ENCODE peak calls at places on chromosomes 2 and 18, in ten cellular contexts. One of them, this sample, is unnamed.

GRCh38 chr2:172693037-172693436 is 42.6 kb upstream of the RAPGEF4 start:
- DNase-seq in LNCaP clone FGC: peak
- DNase-seq in EH: peak
- DNase-seq in mesenteric fat pad: no peak
- DNase-seq in ELR: peak
- DNase-seq in CD8-positive, alpha-beta memory T cell: no peak
- DNase-seq in endothelial cell: no peak
- DNase-seq in B cell: no peak
- DNase-seq in activated CD4-positive, alpha-beta T cell treated with anti-CD3 and anti-CD28 coated beads for 24 hours: peak
- DNase-seq in ACHN: peak
- DNase-seq in this sample: no peak

GRCh38 chr2:235227607-235228006 is 266.2 kb upstream of the AGAP1 start:
- DNase-seq in LNCaP clone FGC: no peak
- DNase-seq in B cell: no peak
- DNase-seq in activated CD4-positive, alpha-beta T cell treated with anti-CD3 and anti-CD28 coated beads for 24 hours: no peak
- DNase-seq in EH: no peak
- DNase-seq in endothelial cell: no peak
- DNase-seq in ACHN: no peak
- DNase-seq in mesenteric fat pad: no peak
- DNase-seq in CD8-positive, alpha-beta memory T cell: no peak
- DNase-seq in ELR: no peak
- DNase-seq in this sample: no peak

GRCh38 chr2:176285321-176285720 is 16.1 kb downstream of the MTX2 start:
- DNase-seq in B cell: no peak
- DNase-seq in ELR: peak
- DNase-seq in endothelial cell: no peak
- DNase-seq in LNCaP clone FGC: no peak
- DNase-seq in activated CD4-positive, alpha-beta T cell treated with anti-CD3 and anti-CD28 coated beads for 24 hours: no peak
- DNase-seq in ACHN: peak
- DNase-seq in mesenteric fat pad: no peak
- DNase-seq in CD8-positive, alpha-beta memory T cell: no peak
- DNase-seq in EH: no peak
- DNase-seq in this sample: no peak

GRCh38 chr18:26978812-26979341 is 113.4 kb upstream of the AQP4 start:
- DNase-seq in activated CD4-positive, alpha-beta T cell treated with anti-CD3 and anti-CD28 coated beads for 24 hours: no peak
- DNase-seq in B cell: peak
- DNase-seq in ELR: no peak
- DNase-seq in CD8-positive, alpha-beta memory T cell: no peak
- DNase-seq in mesenteric fat pad: no peak
- DNase-seq in endothelial cell: no peak
- DNase-seq in EH: no peak
- DNase-seq in LNCaP clone FGC: no peak
- DNase-seq in ACHN: no peak
- DNase-seq in this sample: no peak

GRCh38 chr2:43087413-43087812 is 139.0 kb downstream of the ZFP36L2 start:
- DNase-seq in EH: no peak
- DNase-seq in LNCaP clone FGC: no peak
- DNase-seq in ACHN: no peak
- DNase-seq in ELR: no peak
- DNase-seq in mesenteric fat pad: no peak
- DNase-seq in endothelial cell: no peak
- DNase-seq in CD8-positive, alpha-beta memory T cell: no peak
- DNase-seq in activated CD4-positive, alpha-beta T cell treated with anti-CD3 and anti-CD28 coated beads for 24 hours: no peak
- DNase-seq in B cell: no peak
- DNase-seq in this sample: no peak

GRCh38 chr2:207219716-207220414 is 54.1 kb upstream of the KLF7 start:
- DNase-seq in EH: peak
- DNase-seq in activated CD4-positive, alpha-beta T cell treated with anti-CD3 and anti-CD28 coated beads for 24 hours: no peak
- DNase-seq in B cell: no peak
- DNase-seq in mesenteric fat pad: no peak
- DNase-seq in CD8-positive, alpha-beta memory T cell: no peak
- DNase-seq in endothelial cell: no peak
- DNase-seq in ELR: peak
- DNase-seq in ACHN: no peak
- DNase-seq in LNCaP clone FGC: peak
- DNase-seq in this sample: no peak

GRCh38 chr2:152062130-152063091 is 36.4 kb downstream of the CACNB4 start:
- DNase-seq in ACHN: no peak
- DNase-seq in B cell: no peak
- DNase-seq in LNCaP clone FGC: no peak
- DNase-seq in mesenteric fat pad: no peak
- DNase-seq in ELR: peak
- DNase-seq in endothelial cell: no peak
- DNase-seq in activated CD4-positive, alpha-beta T cell treated with anti-CD3 and anti-CD28 coated beads for 24 hours: no peak
- DNase-seq in EH: peak
- DNase-seq in CD8-positive, alpha-beta memory T cell: no peak
- DNase-seq in this sample: no peak

GRCh38 chr2:239516954-239517305 is 116.1 kb upstream of the HDAC4 start:
- DNase-seq in CD8-positive, alpha-beta memory T cell: no peak
- DNase-seq in ELR: no peak
- DNase-seq in endothelial cell: no peak
- DNase-seq in LNCaP clone FGC: no peak
- DNase-seq in B cell: no peak
- DNase-seq in EH: no peak
- DNase-seq in ACHN: no peak
- DNase-seq in mesenteric fat pad: no peak
- DNase-seq in activated CD4-positive, alpha-beta T cell treated with anti-CD3 and anti-CD28 coated beads for 24 hours: no peak
- DNase-seq in this sample: no peak

GRCh38 chr2:21443494-21444105 is 319.8 kb downstream of the TDRD15 start:
- DNase-seq in B cell: no peak
- DNase-seq in endothelial cell: no peak
- DNase-seq in LNCaP clone FGC: no peak
- DNase-seq in EH: peak
- DNase-seq in mesenteric fat pad: no peak
- DNase-seq in ACHN: no peak
- DNase-seq in activated CD4-positive, alpha-beta T cell treated with anti-CD3 and anti-CD28 coated beads for 24 hours: no peak
- DNase-seq in ELR: no peak
- DNase-seq in CD8-positive, alpha-beta memory T cell: no peak
- DNase-seq in this sample: no peak

GRCh38 chr18:5534845-5535244 is 9.0 kb downstream of the EPB41L3 start:
- DNase-seq in EH: no peak
- DNase-seq in ACHN: peak
- DNase-seq in B cell: no peak
- DNase-seq in mesenteric fat pad: no peak
- DNase-seq in endothelial cell: no peak
- DNase-seq in activated CD4-positive, alpha-beta T cell treated with anti-CD3 and anti-CD28 coated beads for 24 hours: no peak
- DNase-seq in ELR: no peak
- DNase-seq in CD8-positive, alpha-beta memory T cell: no peak
- DNase-seq in LNCaP clone FGC: no peak
- DNase-seq in this sample: no peak

GRCh38 chr2:165634855-165635254 is 159.2 kb downstream of the GALNT3 start:
- DNase-seq in CD8-positive, alpha-beta memory T cell: no peak
- DNase-seq in ELR: no peak
- DNase-seq in endothelial cell: peak
- DNase-seq in LNCaP clone FGC: no peak
- DNase-seq in ACHN: no peak
- DNase-seq in activated CD4-positive, alpha-beta T cell treated with anti-CD3 and anti-CD28 coated beads for 24 hours: no peak
- DNase-seq in B cell: no peak
- DNase-seq in EH: peak
- DNase-seq in mesenteric fat pad: no peak
- DNase-seq in this sample: no peak

GRCh38 chr2:3597567-3597966 is 2.7 kb downstream of the COLEC11 start:
- DNase-seq in EH: no peak
- DNase-seq in endothelial cell: no peak
- DNase-seq in mesenteric fat pad: no peak
- DNase-seq in CD8-positive, alpha-beta memory T cell: no peak
- DNase-seq in activated CD4-positive, alpha-beta T cell treated with anti-CD3 and anti-CD28 coated beads for 24 hours: no peak
- DNase-seq in ACHN: no peak
- DNase-seq in LNCaP clone FGC: no peak
- DNase-seq in B cell: no peak
- DNase-seq in ELR: no peak
- DNase-seq in this sample: no peak

GRCh38 chr2:85743304-85743978 is 10.3 kb upstream of the ATOH8 start:
- DNase-seq in endothelial cell: no peak
- DNase-seq in ELR: peak
- DNase-seq in ACHN: peak
- DNase-seq in CD8-positive, alpha-beta memory T cell: no peak
- DNase-seq in mesenteric fat pad: no peak
- DNase-seq in LNCaP clone FGC: no peak
- DNase-seq in B cell: no peak
- DNase-seq in EH: peak
- DNase-seq in activated CD4-positive, alpha-beta T cell treated with anti-CD3 and anti-CD28 coated beads for 24 hours: no peak
- DNase-seq in this sample: no peak

GRCh38 chr2:240425236-240425615 is 10.2 kb upstream of the GPC1 start:
- DNase-seq in mesenteric fat pad: no peak
- DNase-seq in CD8-positive, alpha-beta memory T cell: no peak
- DNase-seq in endothelial cell: no peak
- DNase-seq in LNCaP clone FGC: no peak
- DNase-seq in EH: no peak
- DNase-seq in B cell: no peak
- DNase-seq in ELR: peak
- DNase-seq in activated CD4-positive, alpha-beta T cell treated with anti-CD3 and anti-CD28 coated beads for 24 hours: no peak
- DNase-seq in ACHN: no peak
- DNase-seq in this sample: no peak

GRCh38 chr2:161745866-161746614 is 121.8 kb downstream of the SLC4A10 start:
- DNase-seq in LNCaP clone FGC: no peak
- DNase-seq in endothelial cell: no peak
- DNase-seq in mesenteric fat pad: no peak
- DNase-seq in EH: no peak
- DNase-seq in CD8-positive, alpha-beta memory T cell: no peak
- DNase-seq in B cell: no peak
- DNase-seq in ELR: peak
- DNase-seq in ACHN: no peak
- DNase-seq in activated CD4-positive, alpha-beta T cell treated with anti-CD3 and anti-CD28 coated beads for 24 hours: no peak
- DNase-seq in this sample: no peak

GRCh38 chr2:43792653-43793052 is 18.8 kb downstream of the DYNC2LI1 start:
- DNase-seq in endothelial cell: no peak
- DNase-seq in B cell: no peak
- DNase-seq in mesenteric fat pad: no peak
- DNase-seq in ELR: no peak
- DNase-seq in ACHN: peak
- DNase-seq in CD8-positive, alpha-beta memory T cell: no peak
- DNase-seq in activated CD4-positive, alpha-beta T cell treated with anti-CD3 and anti-CD28 coated beads for 24 hours: no peak
- DNase-seq in LNCaP clone FGC: no peak
- DNase-seq in EH: no peak
- DNase-seq in this sample: no peak

GRCh38 chr2:31893093-31893492 is 117.7 kb downstream of the MEMO1 start:
- DNase-seq in EH: no peak
- DNase-seq in ACHN: no peak
- DNase-seq in CD8-positive, alpha-beta memory T cell: no peak
- DNase-seq in endothelial cell: no peak
- DNase-seq in LNCaP clone FGC: no peak
- DNase-seq in activated CD4-positive, alpha-beta T cell treated with anti-CD3 and anti-CD28 coated beads for 24 hours: no peak
- DNase-seq in B cell: no peak
- DNase-seq in mesenteric fat pad: no peak
- DNase-seq in ELR: no peak
- DNase-seq in this sample: no peak

GRCh38 chr2:202184557-202184956 is 53.8 kb downstream of the SUMO1 start:
- DNase-seq in ACHN: no peak
- DNase-seq in activated CD4-positive, alpha-beta T cell treated with anti-CD3 and anti-CD28 coated beads for 24 hours: no peak
- DNase-seq in CD8-positive, alpha-beta memory T cell: no peak
- DNase-seq in B cell: no peak
- DNase-seq in LNCaP clone FGC: no peak
- DNase-seq in ELR: no peak
- DNase-seq in endothelial cell: no peak
- DNase-seq in mesenteric fat pad: no peak
- DNase-seq in EH: no peak
- DNase-seq in this sample: no peak

GRCh38 chr2:189143930-189144329 is 35.6 kb downstream of the COL5A2 start:
- DNase-seq in activated CD4-positive, alpha-beta T cell treated with anti-CD3 and anti-CD28 coated beads for 24 hours: no peak
- DNase-seq in B cell: no peak
- DNase-seq in endothelial cell: no peak
- DNase-seq in ELR: peak
- DNase-seq in EH: peak
- DNase-seq in ACHN: no peak
- DNase-seq in mesenteric fat pad: no peak
- DNase-seq in CD8-positive, alpha-beta memory T cell: no peak
- DNase-seq in LNCaP clone FGC: no peak
- DNase-seq in this sample: no peak

This sample was measured in cortex of kidney.